ENCODE peak calls at places on chromosomes 3 and 15, in six cellular contexts. B is transverse colon, C is body of pancreas, J is uterus, V is prostate gland, X is stomach. U is an unnamed sample. For H3K9me3, the result is how much of the 10 kb centered on the place peaks cover.

GRCh38 chr3:61442696-61443095 is 118.7 kb upstream of the PTPRG start:
- DNase-seq in C (no peak), V (no peak), B (no peak), J (no peak), X (no peak), U (no peak)

GRCh38 chr3:30355622-30356021 is 250.8 kb upstream of the TGFBR2 start:
- DNase-seq in X (no peak), J (no peak), C (no peak), B (no peak), V (no peak), U (no peak)

GRCh38 chr3:60855250-60855649 is 396.0 kb downstream of the FHIT start:
- DNase-seq in V (no peak), X (no peak), B (no peak), J (no peak), C (no peak), U (no peak)

GRCh38 chr3:193118907-193119306 is 122.1 kb upstream of the PLAAT1 start:
- DNase-seq in J (no peak), V (no peak), C (no peak), B (no peak), X (no peak), U (no peak)

GRCh38 chr3:154060606-154061380 is 60.4 kb upstream of the ARHGEF26 start:
- DNase-seq in B (no peak), V (peak), C (no peak), X (no peak), J (no peak), U (no peak)

GRCh38 chr15:60215225-60215963 is 182.4 kb downstream of the ANXA2 start:
- DNase-seq in X (no peak), C (no peak), V (no peak), J (no peak), B (no peak), U (no peak)

GRCh38 chr3:193148678-193149473 is 92.1 kb upstream of the PLAAT1 start:
- DNase-seq in J (no peak), C (no peak), X (no peak), V (no peak), B (no peak), U (peak)

GRCh38 chr15:95405447-95405846 is 925.1 kb upstream of the NR2F2 start:
- DNase-seq in C (no peak), B (no peak), V (no peak), J (no peak), X (no peak), U (no peak)

GRCh38 chr3:129047553-129047839 is 13.1 kb upstream of the GP9 start:
- DNase-seq in C (no peak), J (no peak), V (no peak), B (no peak), X (no peak), U (no peak)

GRCh38 chr3:32646761-32647160 is 38.2 kb upstream of the CNOT10 start:
- DNase-seq in B (no peak), X (no peak), V (no peak), C (no peak), J (no peak), U (no peak)

GRCh38 chr3:49005998-49006397 is 1.2 kb upstream of the WDR6 start:
- DNase-seq in V (no peak), X (no peak), B (no peak), J (peak), C (no peak), U (no peak)

GRCh38 chr3:128524374-128525299 is 31.6 kb upstream of the GATA2 start:
- DNase-seq in C (no peak), X (no peak), B (no peak), J (no peak), V (no peak), U (no peak)

GRCh38 chr15:72688697-72689096 is 2.7 kb downstream of the BBS4 start:
- DNase-seq in J (no peak), V (no peak), B (no peak), X (no peak), C (no peak), U (no peak)

GRCh38 chr3:100720423-100720822 is 11.1 kb downstream of the TFG start:
- DNase-seq in B (no peak), J (no peak), X (no peak), V (no peak), C (no peak), U (no peak)

GRCh38 chr3:125683067-125683844 is 88.0 kb upstream of the OSBPL11 start:
- DNase-seq in C (no peak), J (peak), B (peak), X (no peak), V (peak), U (peak)

GRCh38 chr3:38274864-38275649 is 7.0 kb upstream of the SLC22A14 start:
- DNase-seq in C (no peak), J (no peak), V (no peak), B (no peak), X (no peak), U (no peak)

GRCh38 chr3:117628896-117629295 is 919.3 kb downstream of the TUSC7 start:
- DNase-seq in V (no peak), C (no peak), X (peak), J (peak), B (no peak), U (no peak)

GRCh38 chr15:71294636-71295241 is 179.5 kb downstream of the THSD4 start:
- DNase-seq in B (peak), C (no peak), X (no peak), J (peak), V (no peak), U (no peak)
- H3K27ac ChIP-seq in B (peak), C (peak), X (peak), J (peak), V (peak), U (no peak)

GRCh38 chr15:98830034-98830634 is 177.5 kb downstream of the PGPEP1L start:
- DNase-seq in V (no peak), J (no peak), C (no peak), X (no peak), B (no peak), U (no peak)
- H3K9me3 ChIP-seq in V (under half), J (under half), C (under half), X (half or more), B (under half), U (under half)

GRCh38 chr3:169578381-169578780 is 85.1 kb downstream of the MECOM start:
- DNase-seq in X (no peak), C (no peak), B (no peak), V (no peak), J (no peak), U (no peak)

GRCh38 chr3:169579086-169579485 is 84.4 kb downstream of the MECOM start:
- DNase-seq in J (no peak), C (no peak), B (no peak), X (no peak), V (no peak), U (no peak)

GRCh38 chr3:169581633-169582032 is 81.9 kb downstream of the MECOM start:
- DNase-seq in C (no peak), J (no peak), V (no peak), B (no peak), X (no peak), U (no peak)

DNA sequence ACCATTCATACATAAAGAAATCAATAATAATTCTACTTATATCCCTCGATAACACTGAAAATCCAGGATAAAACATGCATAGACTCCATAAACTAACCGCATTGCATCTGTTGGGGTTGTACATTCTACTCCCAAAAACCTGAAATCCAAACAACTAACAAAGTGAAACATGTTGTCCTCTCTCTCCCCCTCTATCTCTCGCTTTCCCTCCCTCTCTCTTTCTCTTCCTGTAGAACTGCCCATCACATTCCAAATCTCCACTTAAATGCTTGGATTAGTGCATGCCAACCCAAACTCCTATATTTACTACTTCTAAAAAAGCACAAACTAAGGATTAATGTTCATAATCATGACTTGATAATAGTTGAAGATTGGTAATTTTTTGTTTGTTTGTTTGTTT is 80.2 kb downstream of the MECOM start:
- DNase-seq in X (no peak), V (no peak), B (no peak), J (no peak), C (no peak), U (no peak)
- TF ChIP-seq POLR2A in X (no peak), V (no peak), B (no peak), J (no peak), C (no peak), U (no peak)

DNA sequence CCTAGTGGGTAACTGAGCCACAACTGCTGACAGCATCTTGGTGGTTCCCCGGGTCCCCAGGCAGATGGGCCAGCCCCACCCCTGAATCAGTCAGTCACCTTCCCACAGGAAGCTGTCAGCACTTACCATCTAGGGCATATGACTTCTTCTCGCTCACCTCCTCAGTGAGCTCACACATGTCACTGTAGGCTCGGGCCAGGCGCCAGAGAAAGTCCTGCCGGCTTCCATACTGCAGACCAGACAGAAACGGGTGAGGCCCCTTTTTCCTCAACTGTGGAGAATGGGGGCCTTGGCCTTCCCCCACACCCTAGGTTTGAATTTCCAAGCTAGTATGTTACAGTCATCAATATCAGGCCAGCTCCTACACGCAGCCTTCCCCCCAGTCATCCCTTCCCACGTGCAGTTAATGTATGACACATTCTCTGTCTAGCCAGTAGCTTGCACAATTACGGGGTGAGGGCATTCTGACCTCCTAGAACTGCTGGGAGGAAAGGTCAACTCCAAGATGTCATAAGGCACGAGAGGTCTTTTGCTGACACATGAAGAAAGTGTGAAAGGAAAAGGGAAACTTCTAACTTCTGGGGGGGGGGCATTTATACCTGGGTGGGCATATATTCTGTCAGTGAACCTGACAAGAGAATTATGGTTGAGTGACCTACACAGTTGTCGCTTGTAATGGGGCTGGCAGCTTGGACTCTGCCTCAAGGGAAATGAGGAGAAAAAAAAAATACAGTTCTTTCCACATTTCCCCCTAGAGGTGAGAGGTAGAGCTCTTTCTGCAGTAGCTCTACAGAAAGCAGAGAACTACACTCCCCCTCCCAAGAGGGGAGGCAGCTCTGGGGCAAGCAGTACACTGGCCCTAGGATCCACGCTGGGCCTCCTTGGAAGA is 10.9 kb downstream of the RMDN3 start:
- DNase-seq in B (no peak), C (no peak), J (no peak), V (no peak), X (no peak), U (no peak)
- H3K27ac ChIP-seq in B (no peak), C (no peak), J (no peak), V (no peak), X (peak), U (no peak)

U was measured in thyroid gland.